ENCODE peak calls at places on chromosome 15, in eight cellular contexts. One of them, this sample, is unnamed.

GRCh38 chr15:40471105-40471777 is 457 bp downstream of the CHST14 start:
- DNase-seq in Caco-2: no peak
- DNase-seq in A549: no peak
- DNase-seq in GM23338: peak; percentile 53
- DNase-seq in CD8-positive, alpha-beta memory T cell: no peak
- DNase-seq in brain microvascular endothelial cell: no peak
- DNase-seq in bronchial epithelial cell: no peak
- DNase-seq in transverse colon: peak; percentile 36
- DNase-seq in this sample: peak; percentile 74

GRCh38 chr15:28017423-28017924 is 81.6 kb downstream of the OCA2 start:
- DNase-seq in Caco-2: peak; percentile 81
- DNase-seq in A549: no peak
- DNase-seq in GM23338: peak; percentile 38
- DNase-seq in CD8-positive, alpha-beta memory T cell: no peak
- DNase-seq in brain microvascular endothelial cell: no peak
- DNase-seq in bronchial epithelial cell: peak; percentile 1
- DNase-seq in transverse colon: no peak
- DNase-seq in this sample: peak; percentile 45

GRCh38 chr15:79811406-79812405 is 85.1 kb downstream of the MTHFS start:
- DNase-seq in Caco-2: no peak
- DNase-seq in A549: no peak
- DNase-seq in GM23338: no peak
- DNase-seq in CD8-positive, alpha-beta memory T cell: no peak
- DNase-seq in brain microvascular endothelial cell: no peak
- DNase-seq in bronchial epithelial cell: peak; percentile 31
- DNase-seq in transverse colon: peak; percentile 14
- DNase-seq in this sample: no peak

GRCh38 chr15:58551084-58551763 is 119.4 kb downstream of the LIPC start:
- DNase-seq in Caco-2: no peak
- DNase-seq in A549: no peak
- DNase-seq in GM23338: no peak
- DNase-seq in CD8-positive, alpha-beta memory T cell: no peak
- DNase-seq in brain microvascular endothelial cell: no peak
- DNase-seq in bronchial epithelial cell: no peak
- DNase-seq in transverse colon: no peak
- DNase-seq in this sample: no peak

GRCh38 chr15:90192961-90193786 is 8.0 kb upstream of the SEMA4B start:
- DNase-seq in Caco-2: no peak
- DNase-seq in A549: no peak
- DNase-seq in GM23338: no peak
- DNase-seq in CD8-positive, alpha-beta memory T cell: no peak
- DNase-seq in brain microvascular endothelial cell: no peak
- DNase-seq in bronchial epithelial cell: no peak
- DNase-seq in transverse colon: no peak
- DNase-seq in this sample: no peak

GRCh38 chr15:61034793-61035710 is 194.1 kb downstream of the RORA start:
- DNase-seq in Caco-2: no peak
- DNase-seq in A549: no peak
- DNase-seq in GM23338: no peak
- DNase-seq in CD8-positive, alpha-beta memory T cell: no peak
- DNase-seq in brain microvascular endothelial cell: peak; percentile 33
- DNase-seq in bronchial epithelial cell: no peak
- DNase-seq in transverse colon: no peak
- DNase-seq in this sample: no peak

GRCh38 chr15:45640610-45641009 is 5.8 kb downstream of the SQOR start:
- DNase-seq in Caco-2: no peak
- DNase-seq in A549: peak; percentile 44
- DNase-seq in GM23338: no peak
- DNase-seq in CD8-positive, alpha-beta memory T cell: no peak
- DNase-seq in brain microvascular endothelial cell: peak; percentile 92
- DNase-seq in bronchial epithelial cell: peak; percentile 99
- DNase-seq in transverse colon: no peak
- DNase-seq in this sample: no peak

GRCh38 chr15:33045066-33045810 is 149.3 kb downstream of the FMN1 start:
- DNase-seq in Caco-2: no peak
- DNase-seq in A549: no peak
- DNase-seq in GM23338: no peak
- DNase-seq in CD8-positive, alpha-beta memory T cell: no peak
- DNase-seq in brain microvascular endothelial cell: no peak
- DNase-seq in bronchial epithelial cell: no peak
- DNase-seq in transverse colon: no peak
- DNase-seq in this sample: no peak

GRCh38 chr15:99442268-99442897 is 123.4 kb upstream of the MEF2A start:
- DNase-seq in Caco-2: no peak
- DNase-seq in A549: peak; percentile 52
- DNase-seq in GM23338: no peak
- DNase-seq in CD8-positive, alpha-beta memory T cell: no peak
- DNase-seq in brain microvascular endothelial cell: peak; percentile 71
- DNase-seq in bronchial epithelial cell: peak; percentile 76
- DNase-seq in transverse colon: peak; percentile 56
- DNase-seq in this sample: no peak

GRCh38 chr15:73560501-73561117 is 72.6 kb downstream of the NPTN start:
- DNase-seq in Caco-2: no peak
- DNase-seq in A549: peak; percentile 30
- DNase-seq in GM23338: peak; percentile 77
- DNase-seq in CD8-positive, alpha-beta memory T cell: no peak
- DNase-seq in brain microvascular endothelial cell: peak; percentile 70
- DNase-seq in bronchial epithelial cell: peak; percentile 78
- DNase-seq in transverse colon: no peak
- DNase-seq in this sample: peak; percentile 49
- H3K4me3 ChIP-seq in Caco-2: no peak overlapping the region
- H3K4me3 ChIP-seq in A549: no peak overlapping the region
- H3K4me3 ChIP-seq in GM23338: no peak overlapping the region
- H3K4me3 ChIP-seq in CD8-positive, alpha-beta memory T cell: no peak overlapping the region
- H3K4me3 ChIP-seq in brain microvascular endothelial cell: no peak overlapping the region
- H3K4me3 ChIP-seq in bronchial epithelial cell: no peak overlapping the region
- H3K4me3 ChIP-seq in transverse colon: no peak overlapping the region
- H3K4me3 ChIP-seq in this sample: no peak overlapping the region

GRCh38 chr15:76340198-76340801 is 3.7 kb downstream of the ISL2 start:
- DNase-seq in Caco-2: no peak
- DNase-seq in A549: no peak
- DNase-seq in GM23338: peak; percentile 42
- DNase-seq in CD8-positive, alpha-beta memory T cell: no peak
- DNase-seq in brain microvascular endothelial cell: no peak
- DNase-seq in bronchial epithelial cell: no peak
- DNase-seq in transverse colon: peak; percentile 28
- DNase-seq in this sample: peak; percentile 78
- H3K4me3 ChIP-seq in Caco-2: no peak overlapping the region
- H3K4me3 ChIP-seq in A549: no peak overlapping the region
- H3K4me3 ChIP-seq in GM23338: peak overlapping the region; percentile 50
- H3K4me3 ChIP-seq in CD8-positive, alpha-beta memory T cell: peak overlapping the region; percentile 56
- H3K4me3 ChIP-seq in brain microvascular endothelial cell: no peak overlapping the region
- H3K4me3 ChIP-seq in bronchial epithelial cell: no peak overlapping the region
- H3K4me3 ChIP-seq in transverse colon: peak overlapping the region; percentile 56
- H3K4me3 ChIP-seq in this sample: peak overlapping the region; percentile 31

GRCh38 chr15:70152070-70152480 is 54.4 kb upstream of the TLE3 start:
- DNase-seq in Caco-2: no peak
- DNase-seq in A549: no peak
- DNase-seq in GM23338: no peak
- DNase-seq in CD8-positive, alpha-beta memory T cell: no peak
- DNase-seq in brain microvascular endothelial cell: peak; percentile 29
- DNase-seq in bronchial epithelial cell: peak; percentile 33
- DNase-seq in transverse colon: no peak
- DNase-seq in this sample: no peak
- H3K4me3 ChIP-seq in Caco-2: no peak overlapping the region
- H3K4me3 ChIP-seq in A549: no peak overlapping the region
- H3K4me3 ChIP-seq in GM23338: no peak overlapping the region
- H3K4me3 ChIP-seq in CD8-positive, alpha-beta memory T cell: no peak overlapping the region
- H3K4me3 ChIP-seq in brain microvascular endothelial cell: no peak overlapping the region
- H3K4me3 ChIP-seq in bronchial epithelial cell: no peak overlapping the region
- H3K4me3 ChIP-seq in transverse colon: no peak overlapping the region
- H3K4me3 ChIP-seq in this sample: no peak overlapping the region

DNA sequence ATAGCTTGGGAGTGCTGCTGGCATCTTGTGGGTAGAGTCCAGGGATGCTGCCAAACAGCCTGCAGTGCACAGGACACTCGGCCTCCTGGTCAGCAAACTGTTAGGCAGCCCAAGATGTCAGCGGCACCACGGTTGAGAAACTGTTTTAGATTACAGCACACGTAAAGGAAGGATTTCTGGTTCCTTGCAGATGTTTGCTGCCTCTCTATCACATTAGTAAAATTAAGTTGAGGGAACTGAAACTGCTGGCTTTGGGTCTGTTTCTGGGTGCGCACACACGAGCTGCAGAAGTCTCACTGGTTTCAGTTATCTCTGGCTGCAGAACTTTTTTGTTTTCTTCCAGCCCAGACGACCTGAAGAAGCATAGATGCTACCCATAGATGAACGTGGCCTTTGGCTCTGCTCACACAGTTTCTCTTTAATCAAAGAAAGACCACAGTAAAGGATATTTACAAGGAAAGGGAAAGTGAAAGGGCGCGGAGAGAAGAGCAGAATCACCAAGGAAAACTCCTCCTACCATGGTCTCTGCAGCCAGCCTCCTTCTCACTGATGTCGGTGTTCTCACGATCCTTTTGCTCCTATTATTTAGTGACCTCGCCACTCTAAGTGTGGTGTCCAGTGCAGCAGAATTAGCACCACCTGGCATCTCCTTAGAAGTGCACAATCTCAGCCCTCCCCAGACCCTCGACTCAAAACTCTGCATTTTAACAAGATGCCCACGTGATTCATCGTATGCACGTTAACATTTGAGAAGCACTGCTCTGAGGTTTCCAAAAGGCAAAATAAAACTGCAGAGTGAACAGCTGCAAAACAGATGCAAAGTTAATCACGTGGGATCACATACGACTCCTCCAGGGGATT is 50.6 kb upstream of the AKAP13 start:
- DNase-seq in Caco-2: no peak
- DNase-seq in A549: peak; percentile 58
- DNase-seq in GM23338: no peak
- DNase-seq in CD8-positive, alpha-beta memory T cell: no peak
- DNase-seq in brain microvascular endothelial cell: peak; percentile 68
- DNase-seq in bronchial epithelial cell: no peak
- DNase-seq in transverse colon: peak; percentile 44
- DNase-seq in this sample: no peak
- H3K4me3 ChIP-seq in Caco-2: no peak overlapping the region
- H3K4me3 ChIP-seq in A549: peak overlapping the region; percentile 44
- H3K4me3 ChIP-seq in GM23338: no peak overlapping the region
- H3K4me3 ChIP-seq in CD8-positive, alpha-beta memory T cell: peak overlapping the region; percentile 65
- H3K4me3 ChIP-seq in brain microvascular endothelial cell: peak overlapping the region; percentile 47
- H3K4me3 ChIP-seq in bronchial epithelial cell: no peak overlapping the region
- H3K4me3 ChIP-seq in transverse colon: peak overlapping the region; percentile 54
- H3K4me3 ChIP-seq in this sample: no peak overlapping the region